ENCODE peak calls at places on chromosomes 6 and 20, in ten cellular contexts. One of them, this sample, is unnamed.

GRCh38 chr20:31861346-31862156 is 8.8 kb downstream of the DUSP15 start:
- DNase-seq in AG04450: no peak
- DNase-seq in GM06990: peak
- DNase-seq in OCI-LY7: peak
- DNase-seq in AG09309: no peak
- DNase-seq in lower leg skin: no peak
- DNase-seq in foreskin fibroblast: peak
- DNase-seq in left ventricle myocardium inferior: peak
- DNase-seq in AG04449: no peak
- DNase-seq in BJ: no peak
- DNase-seq in this sample: no peak

GRCh38 chr6:299050-299980 is 7.0 kb downstream of the DUSP22 start:
- DNase-seq in AG04450: no peak
- DNase-seq in GM06990: no peak
- DNase-seq in OCI-LY7: no peak
- DNase-seq in AG09309: no peak
- DNase-seq in lower leg skin: no peak
- DNase-seq in foreskin fibroblast: peak
- DNase-seq in left ventricle myocardium inferior: no peak
- DNase-seq in AG04449: no peak
- DNase-seq in BJ: no peak
- DNase-seq in this sample: peak

GRCh38 chr6:150238857-150239407 is 96.1 kb downstream of the PPP1R14C start:
- DNase-seq in AG04450: no peak
- DNase-seq in GM06990: no peak
- DNase-seq in OCI-LY7: no peak
- DNase-seq in AG09309: no peak
- DNase-seq in lower leg skin: no peak
- DNase-seq in foreskin fibroblast: no peak
- DNase-seq in left ventricle myocardium inferior: no peak
- DNase-seq in AG04449: no peak
- DNase-seq in BJ: no peak
- DNase-seq in this sample: no peak

GRCh38 chr20:33733654-33734576 is 2.1 kb downstream of the ZNF341 start:
- DNase-seq in AG04450: no peak
- DNase-seq in GM06990: peak
- DNase-seq in OCI-LY7: peak
- DNase-seq in AG09309: no peak
- DNase-seq in lower leg skin: no peak
- DNase-seq in foreskin fibroblast: peak
- DNase-seq in left ventricle myocardium inferior: peak
- DNase-seq in AG04449: peak
- DNase-seq in BJ: peak
- DNase-seq in this sample: peak

GRCh38 chr20:32482251-32483220 is 102.6 kb downstream of the NOL4L start:
- DNase-seq in AG04450: no peak
- DNase-seq in GM06990: no peak
- DNase-seq in OCI-LY7: no peak
- DNase-seq in AG09309: no peak
- DNase-seq in lower leg skin: no peak
- DNase-seq in foreskin fibroblast: no peak
- DNase-seq in left ventricle myocardium inferior: peak
- DNase-seq in AG04449: no peak
- DNase-seq in BJ: no peak
- DNase-seq in this sample: no peak

GRCh38 chr20:32034581-32035397 is 17.3 kb upstream of the HCK start:
- DNase-seq in AG04450: no peak
- DNase-seq in GM06990: no peak
- DNase-seq in OCI-LY7: peak
- DNase-seq in AG09309: no peak
- DNase-seq in lower leg skin: no peak
- DNase-seq in foreskin fibroblast: peak
- DNase-seq in left ventricle myocardium inferior: no peak
- DNase-seq in AG04449: no peak
- DNase-seq in BJ: no peak
- DNase-seq in this sample: no peak

GRCh38 chr6:35298625-35299140 is 1.1 kb downstream of the DEF6 start:
- DNase-seq in AG04450: no peak
- DNase-seq in GM06990: no peak
- DNase-seq in OCI-LY7: peak
- DNase-seq in AG09309: no peak
- DNase-seq in lower leg skin: no peak
- DNase-seq in foreskin fibroblast: no peak
- DNase-seq in left ventricle myocardium inferior: no peak
- DNase-seq in AG04449: no peak
- DNase-seq in BJ: no peak
- DNase-seq in this sample: no peak

GRCh38 chr6:72653032-72653431 is 31.2 kb downstream of the KCNQ5 start:
- DNase-seq in AG04450: no peak
- DNase-seq in GM06990: no peak
- DNase-seq in OCI-LY7: peak
- DNase-seq in AG09309: no peak
- DNase-seq in lower leg skin: no peak
- DNase-seq in foreskin fibroblast: no peak
- DNase-seq in left ventricle myocardium inferior: no peak
- DNase-seq in AG04449: no peak
- DNase-seq in BJ: no peak
- DNase-seq in this sample: no peak

GRCh38 chr6:3359973-3360726 is 96.7 kb downstream of the SLC22A23 start:
- DNase-seq in AG04450: no peak
- DNase-seq in GM06990: no peak
- DNase-seq in OCI-LY7: no peak
- DNase-seq in AG09309: no peak
- DNase-seq in lower leg skin: no peak
- DNase-seq in foreskin fibroblast: no peak
- DNase-seq in left ventricle myocardium inferior: no peak
- DNase-seq in AG04449: no peak
- DNase-seq in BJ: no peak
- DNase-seq in this sample: no peak

GRCh38 chr20:52983726-52984450 is 11.7 kb downstream of the TSHZ2 start:
- DNase-seq in AG04450: no peak
- DNase-seq in GM06990: no peak
- DNase-seq in OCI-LY7: no peak
- DNase-seq in AG09309: no peak
- DNase-seq in lower leg skin: no peak
- DNase-seq in foreskin fibroblast: no peak
- DNase-seq in left ventricle myocardium inferior: no peak
- DNase-seq in AG04449: no peak
- DNase-seq in BJ: no peak
- DNase-seq in this sample: no peak

GRCh38 chr6:4611441-4612129 is 164.6 kb upstream of the CDYL start:
- DNase-seq in AG04450: no peak
- DNase-seq in GM06990: no peak
- DNase-seq in OCI-LY7: peak
- DNase-seq in AG09309: no peak
- DNase-seq in lower leg skin: no peak
- DNase-seq in foreskin fibroblast: no peak
- DNase-seq in left ventricle myocardium inferior: no peak
- DNase-seq in AG04449: no peak
- DNase-seq in BJ: no peak
- DNase-seq in this sample: no peak

GRCh38 chr6:147648936-147649335 is 140.4 kb downstream of the SAMD5 start:
- DNase-seq in AG04450: peak
- DNase-seq in GM06990: no peak
- DNase-seq in OCI-LY7: no peak
- DNase-seq in AG09309: no peak
- DNase-seq in lower leg skin: no peak
- DNase-seq in foreskin fibroblast: peak
- DNase-seq in left ventricle myocardium inferior: no peak
- DNase-seq in AG04449: peak
- DNase-seq in BJ: no peak
- DNase-seq in this sample: no peak

GRCh38 chr6:156719395-156719719 is 57.8 kb upstream of the ARID1B start:
- DNase-seq in AG04450: no peak
- DNase-seq in GM06990: no peak
- DNase-seq in OCI-LY7: no peak
- DNase-seq in AG09309: no peak
- DNase-seq in lower leg skin: peak
- DNase-seq in foreskin fibroblast: no peak
- DNase-seq in left ventricle myocardium inferior: no peak
- DNase-seq in AG04449: no peak
- DNase-seq in BJ: no peak
- DNase-seq in this sample: no peak
- H3K4me3 ChIP-seq in AG04450: peak
- H3K4me3 ChIP-seq in GM06990: peak
- H3K4me3 ChIP-seq in OCI-LY7: peak
- H3K4me3 ChIP-seq in AG09309: no peak
- H3K4me3 ChIP-seq in lower leg skin: no peak
- H3K4me3 ChIP-seq in foreskin fibroblast: peak
- H3K4me3 ChIP-seq in left ventricle myocardium inferior: peak
- H3K4me3 ChIP-seq in AG04449: peak
- H3K4me3 ChIP-seq in BJ: no peak
- H3K4me3 ChIP-seq in this sample: peak

GRCh38 chr6:28474441-28475219 is 31.3 kb upstream of the ZSCAN23 start:
- DNase-seq in AG04450: peak
- DNase-seq in GM06990: peak
- DNase-seq in OCI-LY7: peak
- DNase-seq in AG09309: peak
- DNase-seq in lower leg skin: no peak
- DNase-seq in foreskin fibroblast: peak
- DNase-seq in left ventricle myocardium inferior: no peak
- DNase-seq in AG04449: peak
- DNase-seq in BJ: peak
- DNase-seq in this sample: peak
- H3K4me3 ChIP-seq in AG04450: peak
- H3K4me3 ChIP-seq in GM06990: peak
- H3K4me3 ChIP-seq in OCI-LY7: no peak
- H3K4me3 ChIP-seq in AG09309: peak
- H3K4me3 ChIP-seq in lower leg skin: no peak
- H3K4me3 ChIP-seq in foreskin fibroblast: peak
- H3K4me3 ChIP-seq in left ventricle myocardium inferior: peak
- H3K4me3 ChIP-seq in AG04449: peak
- H3K4me3 ChIP-seq in BJ: peak
- H3K4me3 ChIP-seq in this sample: peak

GRCh38 chr6:129183039-129183438 is 300.1 kb downstream of the LAMA2 start:
- DNase-seq in AG04450: no peak
- DNase-seq in GM06990: no peak
- DNase-seq in OCI-LY7: no peak
- DNase-seq in AG09309: no peak
- DNase-seq in lower leg skin: no peak
- DNase-seq in foreskin fibroblast: no peak
- DNase-seq in left ventricle myocardium inferior: no peak
- DNase-seq in AG04449: no peak
- DNase-seq in BJ: no peak
- DNase-seq in this sample: no peak

GRCh38 chr6:129183681-129184216 is 300.8 kb downstream of the LAMA2 start:
- DNase-seq in AG04450: no peak
- DNase-seq in GM06990: no peak
- DNase-seq in OCI-LY7: no peak
- DNase-seq in AG09309: peak
- DNase-seq in lower leg skin: no peak
- DNase-seq in foreskin fibroblast: peak
- DNase-seq in left ventricle myocardium inferior: no peak
- DNase-seq in AG04449: no peak
- DNase-seq in BJ: no peak
- DNase-seq in this sample: peak

GRCh38 chr6:129175066-129175465 is 292.1 kb downstream of the LAMA2 start:
- DNase-seq in AG04450: no peak
- DNase-seq in GM06990: no peak
- DNase-seq in OCI-LY7: no peak
- DNase-seq in AG09309: no peak
- DNase-seq in lower leg skin: no peak
- DNase-seq in foreskin fibroblast: no peak
- DNase-seq in left ventricle myocardium inferior: no peak
- DNase-seq in AG04449: no peak
- DNase-seq in BJ: no peak
- DNase-seq in this sample: no peak

GRCh38 chr6:129181001-129181400 is 298.1 kb downstream of the LAMA2 start:
- DNase-seq in AG04450: no peak
- DNase-seq in GM06990: no peak
- DNase-seq in OCI-LY7: no peak
- DNase-seq in AG09309: no peak
- DNase-seq in lower leg skin: no peak
- DNase-seq in foreskin fibroblast: no peak
- DNase-seq in left ventricle myocardium inferior: no peak
- DNase-seq in AG04449: no peak
- DNase-seq in BJ: no peak
- DNase-seq in this sample: no peak

GRCh38 chr6:129177801-129178200 is 294.9 kb downstream of the LAMA2 start:
- DNase-seq in AG04450: no peak
- DNase-seq in GM06990: no peak
- DNase-seq in OCI-LY7: no peak
- DNase-seq in AG09309: no peak
- DNase-seq in lower leg skin: no peak
- DNase-seq in foreskin fibroblast: no peak
- DNase-seq in left ventricle myocardium inferior: no peak
- DNase-seq in AG04449: no peak
- DNase-seq in BJ: no peak
- DNase-seq in this sample: no peak
- H3K4me3 ChIP-seq in AG04450: no peak
- H3K4me3 ChIP-seq in GM06990: no peak
- H3K4me3 ChIP-seq in OCI-LY7: no peak
- H3K4me3 ChIP-seq in AG09309: no peak
- H3K4me3 ChIP-seq in lower leg skin: no peak
- H3K4me3 ChIP-seq in foreskin fibroblast: no peak
- H3K4me3 ChIP-seq in left ventricle myocardium inferior: no peak
- H3K4me3 ChIP-seq in AG04449: no peak
- H3K4me3 ChIP-seq in BJ: no peak
- H3K4me3 ChIP-seq in this sample: no peak

GRCh38 chr20:25083773-25084615 is 2.1 kb upstream of the VSX1 start:
- DNase-seq in AG04450: no peak
- DNase-seq in GM06990: no peak
- DNase-seq in OCI-LY7: no peak
- DNase-seq in AG09309: no peak
- DNase-seq in lower leg skin: no peak
- DNase-seq in foreskin fibroblast: no peak
- DNase-seq in left ventricle myocardium inferior: no peak
- DNase-seq in AG04449: no peak
- DNase-seq in BJ: no peak
- DNase-seq in this sample: no peak
- H3K4me3 ChIP-seq in AG04450: no peak
- H3K4me3 ChIP-seq in GM06990: no peak
- H3K4me3 ChIP-seq in OCI-LY7: no peak
- H3K4me3 ChIP-seq in AG09309: no peak
- H3K4me3 ChIP-seq in lower leg skin: no peak
- H3K4me3 ChIP-seq in foreskin fibroblast: no peak
- H3K4me3 ChIP-seq in left ventricle myocardium inferior: peak
- H3K4me3 ChIP-seq in AG04449: no peak
- H3K4me3 ChIP-seq in BJ: no peak
- H3K4me3 ChIP-seq in this sample: no peak

GRCh38 chr20:63150911-63151531 is 64.9 kb downstream of the YTHDF1 start:
- DNase-seq in AG04450: no peak
- DNase-seq in GM06990: no peak
- DNase-seq in OCI-LY7: no peak
- DNase-seq in AG09309: no peak
- DNase-seq in lower leg skin: no peak
- DNase-seq in foreskin fibroblast: no peak
- DNase-seq in left ventricle myocardium inferior: no peak
- DNase-seq in AG04449: no peak
- DNase-seq in BJ: no peak
- DNase-seq in this sample: no peak
- H3K4me3 ChIP-seq in AG04450: no peak
- H3K4me3 ChIP-seq in GM06990: no peak
- H3K4me3 ChIP-seq in OCI-LY7: no peak
- H3K4me3 ChIP-seq in AG09309: no peak
- H3K4me3 ChIP-seq in lower leg skin: no peak
- H3K4me3 ChIP-seq in foreskin fibroblast: no peak
- H3K4me3 ChIP-seq in left ventricle myocardium inferior: no peak
- H3K4me3 ChIP-seq in AG04449: no peak
- H3K4me3 ChIP-seq in BJ: no peak
- H3K4me3 ChIP-seq in this sample: no peak

GRCh38 chr6:20327141-20327540 is 74.5 kb upstream of the E2F3 start:
- DNase-seq in AG04450: no peak
- DNase-seq in GM06990: no peak
- DNase-seq in OCI-LY7: no peak
- DNase-seq in AG09309: no peak
- DNase-seq in lower leg skin: no peak
- DNase-seq in foreskin fibroblast: no peak
- DNase-seq in left ventricle myocardium inferior: no peak
- DNase-seq in AG04449: no peak
- DNase-seq in BJ: no peak
- DNase-seq in this sample: no peak
- H3K4me3 ChIP-seq in AG04450: no peak
- H3K4me3 ChIP-seq in GM06990: no peak
- H3K4me3 ChIP-seq in OCI-LY7: no peak
- H3K4me3 ChIP-seq in AG09309: no peak
- H3K4me3 ChIP-seq in lower leg skin: no peak
- H3K4me3 ChIP-seq in foreskin fibroblast: no peak
- H3K4me3 ChIP-seq in left ventricle myocardium inferior: no peak
- H3K4me3 ChIP-seq in AG04449: no peak
- H3K4me3 ChIP-seq in BJ: no peak
- H3K4me3 ChIP-seq in this sample: no peak

This sample was measured in skeletal muscle cell.